ENCODE peak calls at places on chromosomes 3 and 15, in four cellular contexts. B, G, A and M are unnamed samples.

GRCh38 chr3:112411425-112411824 is 78.5 kb downstream of the CD200 start:
- DNase-seq in G (no peak), A (no peak), B (no peak), M (no peak)

GRCh38 chr15:37019479-37020433 is 80.6 kb downstream of the MEIS2 start:
- DNase-seq in B (no peak), A (no peak), G (peak), M (no peak)

GRCh38 chr3:32347286-32348125 is 44.1 kb upstream of the CMTM7 start:
- DNase-seq in G (no peak), B (no peak), A (no peak), M (no peak)

GRCh38 chr3:46998121-46998851 is 18.8 kb downstream of the NBEAL2 start:
- DNase-seq in G (peak), A (peak), B (peak), M (peak)

GRCh38 chr15:90106522-90107117 is 4.4 kb upstream of the IDH2 start:
- DNase-seq in B (no peak), A (no peak), G (peak), M (no peak)

GRCh38 chr3:117892431-117892841 is 1142.2 kb downstream of the IGSF11 start:
- DNase-seq in G (no peak), B (no peak), A (no peak), M (no peak)

GRCh38 chr3:25856902-25857518 is 67.1 kb downstream of the OXSM start:
- DNase-seq in B (peak), A (peak), G (peak), M (peak)

GRCh38 chr3:41265011-41265545 is 65.8 kb downstream of the CTNNB1 start:
- DNase-seq in A (no peak), B (no peak), G (no peak), M (no peak)

GRCh38 chr3:128054363-128054762 is 2.1 kb downstream of the SEC61A1 start:
- DNase-seq in A (no peak), G (peak), B (no peak), M (no peak)

GRCh38 chr3:114928989-114929620 is 218.0 kb downstream of the ZBTB20 start:
- DNase-seq in G (no peak), B (no peak), A (no peak), M (no peak)

GRCh38 chr3:25362118-25362517 is 65.9 kb upstream of the RARB start:
- DNase-seq in G (no peak), B (no peak), A (no peak), M (no peak)

GRCh38 chr3:111031538-111031937 is 40.1 kb upstream of the NECTIN3 start:
- DNase-seq in B (no peak), A (no peak), G (no peak), M (no peak)

GRCh38 chr3:189404036-189404435 is 227.2 kb upstream of the TP63 start:
- DNase-seq in B (no peak), A (no peak), G (no peak), M (no peak)

GRCh38 chr15:68235022-68235421 is 5.5 kb upstream of the CLN6 start:
- DNase-seq in G (no peak), B (no peak), A (no peak), M (no peak)

GRCh38 chr3:121992601-121993560 is 29.2 kb downstream of the ILDR1 start:
- DNase-seq in A (peak), G (no peak), B (peak), M (peak)

GRCh38 chr3:197224034-197224444 is 74.4 kb downstream of the DLG1 start:
- DNase-seq in G (peak), A (peak), B (peak), M (peak)

GRCh38 chr3:44104043-44104442 is 137.6 kb upstream of the TOPAZ1 start:
- DNase-seq in B (no peak), G (no peak), A (no peak), M (no peak)

GRCh38 chr15:35858707-35859106 is 312.7 kb upstream of the DPH6 start:
- DNase-seq in B (no peak), A (no peak), G (no peak), M (no peak)

GRCh38 chr15:64806509-64806908 is 18.9 kb downstream of the PIF1 start:
- DNase-seq in G (no peak), A (no peak), B (no peak), M (no peak)

GRCh38 chr15:49875392-49875791 is 243.6 kb downstream of the ATP8B4 start:
- DNase-seq in G (no peak), B (no peak), A (no peak), M (no peak)
- TF ChIP-seq CTCF in G (no peak), B (no peak), A (no peak), M (no peak)

GRCh38 chr3:99637381-99638111 is 848 bp upstream of the COL8A1 start:
- DNase-seq in G (no peak), A (peak), B (no peak), M (no peak)

GRCh38 chr3:99634881-99635280 is 3.5 kb upstream of the COL8A1 start:
- DNase-seq in G (no peak), A (no peak), B (no peak), M (no peak)

GRCh38 chr3:99638244-99638948 is at the start of gene COL8A1:
- DNase-seq in B (no peak), A (no peak), G (no peak), M (no peak)

GRCh38 chr3:99635348-99635747 is 3.0 kb upstream of the COL8A1 start:
- DNase-seq in A (no peak), B (no peak), G (no peak), M (no peak)

GRCh38 chr3:99637041-99637380 is 1.4 kb upstream of the COL8A1 start:
- DNase-seq in B (no peak), A (no peak), G (no peak), M (no peak)
- TF ChIP-seq CTCF in B (no peak), A (no peak), G (no peak), M (no peak)

GRCh38 chr3:133992385-133992784 is 37.3 kb downstream of the SLCO2A1 start:
- DNase-seq in G (no peak), B (no peak), A (no peak), M (no peak)
- TF ChIP-seq CTCF in G (no peak), B (no peak), A (no peak), M (no peak)

GRCh38 chr3:160447544-160447943 is 2.0 kb downstream of the TRIM59 start:
- DNase-seq in B (no peak), A (no peak), G (no peak), M (no peak)

GRCh38 chr3:160448845-160449659 is 534 bp downstream of the TRIM59 start:
- DNase-seq in A (peak), G (no peak), B (peak), M (peak)

GRCh38 chr3:160451602-160452001 is 2.0 kb upstream of the TRIM59 start:
- DNase-seq in G (no peak), B (no peak), A (no peak), M (no peak)

GRCh38 chr3:160449660-160450598 is at the start of gene TRIM59:
- DNase-seq in A (peak), G (peak), B (peak), M (peak)

GRCh38 chr3:160450846-160451245 is 1.3 kb upstream of the TRIM59 start:
- DNase-seq in B (no peak), G (peak), A (no peak), M (no peak)
- TF ChIP-seq CTCF in B (no peak), G (no peak), A (no peak), M (no peak)

GRCh38 chr3:183448369-183449128 is 20.1 kb upstream of the MCF2L2 start:
- DNase-seq in A (no peak), G (no peak), B (no peak), M (no peak)

GRCh38 chr3:183446838-183447205 is 18.4 kb upstream of the MCF2L2 start:
- DNase-seq in B (no peak), A (no peak), G (no peak), M (no peak)

GRCh38 chr3:183449391-183449790 is 21.0 kb upstream of the MCF2L2 start:
- DNase-seq in G (peak), A (no peak), B (no peak), M (no peak)

GRCh38 chr3:183449791-183450190 is 21.4 kb upstream of the MCF2L2 start:
- DNase-seq in A (no peak), G (no peak), B (no peak), M (no peak)

GRCh38 chr3:183447206-183448001 is 19.0 kb upstream of the MCF2L2 start:
- DNase-seq in B (peak), A (peak), G (peak), M (peak)
- TF ChIP-seq CTCF in B (no peak), A (no peak), G (no peak), M (peak)

GRCh38 chr15:101026686-101027272 is 107.6 kb downstream of the LRRK1 start:
- DNase-seq in A (no peak), B (no peak), G (no peak), M (no peak)
- TF ChIP-seq CTCF in A (no peak), B (no peak), G (no peak), M (no peak)

DNA sequence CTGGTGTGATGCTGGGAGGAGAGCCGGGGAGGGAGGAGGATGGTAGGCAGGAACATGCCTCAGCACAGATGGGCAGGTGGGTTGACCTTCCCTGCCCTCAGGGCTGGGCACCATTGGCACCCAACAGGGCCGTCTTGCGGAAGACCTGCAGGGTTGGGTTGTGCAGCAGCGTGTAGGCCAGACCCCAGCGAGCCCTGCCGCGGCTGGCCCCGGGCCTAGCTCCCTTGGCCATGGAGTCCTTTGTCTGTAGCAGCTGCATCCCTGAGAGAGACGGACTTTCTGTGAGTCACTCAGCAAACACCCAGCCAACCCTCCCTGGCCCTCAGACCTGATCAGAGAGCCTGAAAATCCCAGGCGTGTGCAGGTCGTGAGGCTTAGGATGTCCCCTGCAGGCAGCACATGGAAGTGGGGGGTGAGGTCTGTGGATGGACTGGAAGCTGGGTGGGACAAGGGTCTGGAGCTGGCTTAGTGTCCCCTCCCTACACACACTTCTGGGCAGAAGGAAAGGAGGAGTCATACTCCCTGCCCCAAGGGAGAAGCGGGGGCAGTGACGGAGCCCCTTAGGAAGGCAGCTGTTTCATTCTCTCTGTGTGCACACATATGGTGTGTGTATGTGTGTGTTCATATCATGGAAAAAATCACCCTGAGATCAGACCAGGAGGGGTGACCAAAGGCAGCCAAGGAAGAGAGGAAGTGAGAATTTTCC is 6.6 kb downstream of the ISLR start:
- DNase-seq in A (no peak), B (no peak), G (no peak), M (no peak)
- TF ChIP-seq CTCF in A (no peak), B (no peak), G (no peak), M (no peak)

GRCh38 chr3:123066599-123066895 is 278 bp upstream of the PDIA5 start:
- DNase-seq in A (no peak), B (no peak), G (no peak), M (no peak)

GRCh38 chr3:123067689-123068226 is 933 bp downstream of the PDIA5 start:
- DNase-seq in B (no peak), A (no peak), G (peak), M (no peak)

GRCh38 chr3:123066896-123067688 is at the start of gene PDIA5:
- DNase-seq in G (peak), B (peak), A (peak), M (peak)

GRCh38 chr3:123069021-123069381 is 2.2 kb downstream of the PDIA5 start:
- DNase-seq in B (no peak), G (peak), A (no peak), M (no peak)

DNA sequence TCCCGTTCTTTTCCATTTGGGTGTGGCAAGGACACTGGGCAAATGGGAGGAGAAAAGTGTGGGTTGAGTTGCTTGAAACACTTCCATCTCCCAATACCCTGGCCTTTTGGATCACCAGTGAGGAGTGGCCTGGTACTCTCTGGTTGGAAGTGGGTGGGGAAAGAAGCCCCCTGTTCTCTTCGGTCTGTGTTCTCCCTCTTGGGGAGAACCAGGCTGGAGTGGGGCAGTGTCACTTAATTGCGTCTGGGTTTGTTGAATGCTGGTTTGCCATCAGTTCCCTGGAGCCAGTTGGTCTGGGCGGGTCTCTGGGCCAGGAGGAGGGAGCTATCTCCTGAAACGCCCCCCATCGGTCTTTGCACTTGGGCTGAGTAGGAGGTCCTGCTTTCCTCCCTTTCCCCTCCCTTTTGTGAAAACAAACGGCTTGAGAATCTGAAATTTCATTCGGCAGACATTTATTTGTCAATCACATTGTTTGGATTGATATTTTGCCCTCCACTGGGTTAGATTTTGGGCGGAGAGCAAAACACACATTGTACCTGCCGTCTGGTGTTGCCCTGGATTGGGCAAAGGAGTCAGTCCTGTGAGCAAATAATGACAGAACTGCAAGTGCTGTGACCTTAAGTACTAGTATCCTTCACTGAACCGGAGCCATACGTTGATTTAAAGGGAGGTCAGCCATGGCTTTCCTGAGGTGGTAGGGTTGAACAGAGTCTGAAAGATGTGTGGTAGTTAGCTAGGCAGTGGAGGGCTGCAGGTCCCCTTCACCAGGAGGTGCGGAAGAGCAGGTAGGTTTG is 1.6 kb downstream of the PDIA5 start:
- DNase-seq in B (no peak), A (no peak), G (peak), M (no peak)
- TF ChIP-seq CTCF in B (no peak), A (no peak), G (no peak), M (no peak)

GRCh38 chr3:30297112-30297511 is 309.3 kb upstream of the TGFBR2 start:
- DNase-seq in B (no peak), A (no peak), G (no peak), M (no peak)
- TF ChIP-seq CTCF in B (no peak), A (no peak), G (no peak), M (no peak)

GRCh38 chr3:16373270-16373785 is 108.3 kb downstream of the OXNAD1 start:
- DNase-seq in G (no peak), A (peak), B (no peak), M (no peak)
- TF ChIP-seq CTCF in G (no peak), A (no peak), B (no peak), M (no peak)